ENCODE peak calls at places on chromosomes 7 and 10, in six cellular contexts. N is CD4-positive, alpha-beta memory T cell; K is psoas muscle; E is ascending aorta; H is effector memory CD4-positive, alpha-beta T cell; V is right lobe of liver. D is an unnamed sample. For H3K27me3 and H3K4me1, the result is how much of the 10 kb centered on the place peaks cover.

GRCh38 chr10:26486304-26486703 is 48.2 kb downstream of the APBB1IP start:
- DNase-seq in N (no peak), K (no peak), E (no peak), H (no peak), V (no peak), D (peak)

GRCh38 chr10:71509444-71509843 is 112.7 kb downstream of the CDH23 start:
- DNase-seq in N (no peak), K (no peak), E (no peak), H (no peak), V (no peak), D (no peak)

GRCh38 chr10:74684462-74684861 is 141.9 kb upstream of the KAT6B start:
- DNase-seq in N (no peak), K (no peak), E (no peak), H (no peak), V (no peak), D (no peak)

GRCh38 chr10:76918106-76918505 is 719.5 kb downstream of the KCNMA1 start:
- DNase-seq in N (no peak), K (no peak), E (no peak), H (no peak), V (no peak), D (no peak)

GRCh38 chr10:61766927-61767326 is 104.2 kb downstream of the CABCOCO1 start:
- DNase-seq in N (no peak), K (no peak), E (no peak), H (no peak), V (no peak), D (no peak)

GRCh38 chr10:84291389-84291788 is 37.0 kb upstream of the CCSER2 start:
- DNase-seq in N (no peak), K (no peak), E (no peak), H (no peak), V (no peak), D (peak)

GRCh38 chr7:18896343-18896975 is 221.0 kb downstream of the TWIST1 start:
- DNase-seq in N (no peak), K (no peak), E (no peak), H (no peak), V (no peak), D (peak)

GRCh38 chr7:37545619-37546356 is 97.1 kb upstream of the ELMO1 start:
- DNase-seq in N (no peak), K (no peak), E (no peak), H (no peak), V (no peak), D (no peak)

GRCh38 chr10:8396675-8397074 is 342.2 kb downstream of the GATA3 start:
- DNase-seq in N (no peak), K (no peak), E (no peak), H (no peak), V (no peak), D (peak)

GRCh38 chr10:78551184-78552005 is 517.4 kb upstream of the ZMIZ1 start:
- DNase-seq in N (no peak), K (no peak), E (no peak), H (no peak), V (no peak), D (peak)

GRCh38 chr7:139570119-139570518 is 46.6 kb downstream of the CLEC2L start:
- DNase-seq in N (no peak), K (no peak), E (no peak), H (no peak), V (no peak), D (no peak)

GRCh38 chr7:155816192-155816508 is 3.9 kb upstream of the SHH start:
- DNase-seq in N (no peak), K (no peak), E (no peak), H (no peak), V (peak), D (no peak)

GRCh38 chr10:118687472-118687871 is 67.3 kb downstream of the CACUL1 start:
- DNase-seq in N (no peak), K (no peak), E (no peak), H (no peak), V (no peak), D (no peak)

GRCh38 chr7:12643001-12643400 is 44.4 kb upstream of the ARL4A start:
- DNase-seq in N (no peak), K (no peak), E (no peak), H (no peak), V (no peak), D (peak)

GRCh38 chr10:73998623-73999622 is 1.0 kb downstream of the VCL start:
- DNase-seq in N (no peak), K (peak), E (peak), H (peak), V (peak), D (peak)

GRCh38 chr10:91632671-91633550 is at the start of gene PPP1R3C:
- DNase-seq in N (peak), K (peak), E (peak), H (no peak), V (peak), D (peak)

GRCh38 chr7:16007911-16008310 is 321.4 kb upstream of the MEOX2 start:
- DNase-seq in N (no peak), K (no peak), E (no peak), H (no peak), V (no peak), D (no peak)

GRCh38 chr7:832968-833424 is 720 bp downstream of the SUN1 start:
- DNase-seq in N (no peak), K (no peak), E (no peak), H (no peak), V (peak), D (no peak)
- H3K4me3 ChIP-seq in N (no peak), K (no peak), E (peak), H (no peak), V (no peak), D (no peak)

GRCh38 chr10:88702848-88703597 is 3.0 kb upstream of the LIPK start:
- DNase-seq in N (no peak), K (no peak), E (no peak), H (no peak), V (no peak), D (no peak)
- H3K27me3 ChIP-seq in N (under half), K (under half), E (under half), H (under half), V (under half), D (under half)

GRCh38 chr10:15817407-15818046 is 42.8 kb downstream of the MINDY3 start:
- DNase-seq in N (no peak), K (no peak), E (no peak), H (no peak), V (no peak), D (no peak)

GRCh38 chr10:15814565-15814964 is 45.7 kb downstream of the MINDY3 start:
- DNase-seq in N (no peak), K (no peak), E (no peak), H (no peak), V (no peak), D (no peak)

GRCh38 chr10:15821046-15821683 is 39.1 kb downstream of the MINDY3 start:
- DNase-seq in N (no peak), K (no peak), E (no peak), H (no peak), V (no peak), D (no peak)

GRCh38 chr10:15813415-15813814 is 46.9 kb downstream of the MINDY3 start:
- DNase-seq in N (no peak), K (no peak), E (no peak), H (no peak), V (no peak), D (no peak)

DNA sequence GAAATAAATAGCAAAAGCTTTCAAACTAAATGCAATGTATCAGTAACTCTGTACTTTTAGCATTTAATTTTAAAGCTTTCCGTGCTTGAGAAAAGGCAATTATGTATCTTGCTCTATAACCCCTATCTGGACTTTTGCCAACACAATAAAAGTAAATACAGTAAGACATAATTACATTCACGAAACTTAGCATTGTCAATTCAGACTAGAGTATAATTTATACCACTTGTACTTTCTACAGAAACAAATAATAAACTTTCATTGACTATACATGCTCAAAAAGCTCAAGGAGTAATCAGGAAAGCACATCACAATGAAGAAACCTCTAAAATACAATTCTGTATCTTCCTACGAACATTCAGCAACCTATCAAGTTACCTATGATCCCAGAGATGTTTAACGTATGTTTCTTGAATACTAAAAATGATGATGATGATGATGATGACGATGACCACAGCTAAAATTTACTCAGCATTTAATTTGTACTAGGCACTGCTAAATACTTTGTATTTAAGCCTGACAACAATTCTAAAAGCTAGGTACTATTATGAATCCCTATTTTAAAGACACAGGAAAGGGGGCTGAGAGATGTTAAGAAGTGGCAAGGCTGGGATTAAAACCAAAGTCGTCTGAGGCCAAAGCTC is 44.9 kb downstream of the MINDY3 start:
- DNase-seq in N (no peak), K (no peak), E (no peak), H (no peak), V (no peak), D (no peak)
- H3K4me1 ChIP-seq in N (under half), K (under half), E (under half), H (under half), V (under half), D (under half)

DNA sequence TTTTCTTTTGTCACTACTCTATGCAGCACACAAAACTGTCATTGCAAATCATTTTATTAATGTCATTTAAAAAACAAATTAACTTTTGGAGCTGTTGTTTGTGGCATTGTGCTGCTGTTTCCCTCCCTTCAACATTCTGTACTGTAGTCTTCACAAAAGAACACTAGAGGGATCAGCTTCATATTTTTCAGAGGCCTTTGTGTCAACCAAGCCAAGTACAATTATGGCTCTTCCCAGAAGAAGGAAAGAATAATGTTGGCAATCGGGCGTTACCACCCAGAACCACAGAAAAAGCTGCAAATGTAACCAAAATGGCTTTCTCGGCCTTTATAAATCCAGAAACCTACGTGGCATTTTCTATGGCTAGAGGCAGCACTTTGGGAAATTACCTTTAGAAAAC is 98.9 kb upstream of the COL1A2 start:
- DNase-seq in N (no peak), K (no peak), E (no peak), H (no peak), V (no peak), D (peak)
- H3K4me3 ChIP-seq in N (no peak), K (no peak), E (peak), H (no peak), V (no peak), D (no peak)

D was measured in SJSA1.